ENCODE peak calls at places on chromosomes 12 and 14, in six cellular contexts. B is GM06990, D is left ventricle myocardium inferior, Q is uterus, Z is colonic mucosa, I is type B pancreatic cell. H is an unnamed sample.

GRCh38 chr14:60151715-60152114 is 13.5 kb downstream of the DHRS7 start:
- DNase-seq in B (no peak), D (peak), I (no peak), Z (peak), Q (peak), H (peak)

GRCh38 chr12:52499836-52500560 is 6.9 kb upstream of the KRT6A start:
- DNase-seq in B (no peak), Q (no peak), I (no peak), Z (no peak), D (no peak), H (no peak)

GRCh38 chr14:58637391-58638230 is at the start of gene DACT1:
- DNase-seq in B (peak), I (peak), Z (peak), D (peak), Q (peak), H (peak)

GRCh38 chr12:25052191-25053020 is 103.5 kb upstream of the BCAT1 start:
- DNase-seq in B (peak), D (no peak), I (no peak), Q (no peak), Z (peak), H (no peak)

GRCh38 chr14:56129092-56129491 is 10.9 kb downstream of the PELI2 start:
- DNase-seq in Z (no peak), Q (no peak), I (no peak), B (no peak), D (no peak), H (no peak)

GRCh38 chr12:87813476-87814234 is 215.5 kb downstream of the C12orf50 start:
- DNase-seq in I (no peak), Z (no peak), Q (no peak), B (no peak), D (no peak), H (no peak)

GRCh38 chr14:104537613-104537988 is 42.0 kb upstream of the C14orf180 start:
- DNase-seq in Z (no peak), B (no peak), D (no peak), I (no peak), Q (no peak), H (no peak)

GRCh38 chr14:104436047-104436531 is 143.5 kb upstream of the C14orf180 start:
- DNase-seq in B (no peak), D (peak), Z (peak), Q (no peak), I (peak), H (no peak)

GRCh38 chr14:21988413-21988812 is 314.8 kb upstream of the OR4E1 start:
- DNase-seq in I (no peak), B (no peak), Q (no peak), Z (no peak), D (no peak), H (no peak)

GRCh38 chr14:36085861-36086260 is 90.7 kb downstream of the PTCSC3 start:
- DNase-seq in I (no peak), B (no peak), Q (no peak), Z (no peak), D (no peak), H (no peak)

GRCh38 chr12:6253278-6253677 is 53.1 kb downstream of the CD9 start:
- DNase-seq in Q (no peak), I (no peak), Z (no peak), D (no peak), B (no peak), H (no peak)

GRCh38 chr14:79584679-79585078 is 626.6 kb downstream of the DIO2 start:
- DNase-seq in I (no peak), Z (no peak), Q (no peak), B (no peak), D (no peak), H (no peak)

GRCh38 chr12:121128908-121129704 is 3.6 kb upstream of the P2RX7 start:
- DNase-seq in B (peak), I (no peak), Z (peak), Q (peak), D (peak), H (no peak)

GRCh38 chr12:122871851-122872785 is 23.8 kb downstream of the VPS37B start:
- DNase-seq in I (no peak), Z (peak), B (no peak), Q (peak), D (peak), H (peak)

GRCh38 chr12:117091758-117092510 is 7.3 kb downstream of the TESC start:
- DNase-seq in B (no peak), Z (no peak), D (no peak), I (no peak), Q (no peak), H (no peak)

GRCh38 chr14:99873653-99874052 is 80.4 kb downstream of the EML1 start:
- DNase-seq in I (no peak), Q (no peak), D (no peak), Z (no peak), B (no peak), H (no peak)

GRCh38 chr12:87509233-87509820 is 519.9 kb downstream of the C12orf50 start:
- DNase-seq in Z (no peak), D (no peak), Q (no peak), B (no peak), I (no peak), H (no peak)

GRCh38 chr12:71045781-71046180 is 112.0 kb downstream of the TSPAN8 start:
- DNase-seq in B (no peak), D (no peak), Q (no peak), I (no peak), Z (no peak), H (no peak)

GRCh38 chr14:69449216-69449615 is 35.3 kb upstream of the PLEKHD1 start:
- DNase-seq in D (no peak), B (no peak), I (no peak), Z (no peak), Q (no peak), H (no peak)

GRCh38 chr12:66813137-66813867 is 134.4 kb upstream of the GRIP1 start:
- DNase-seq in Z (no peak), D (no peak), I (no peak), Q (no peak), B (no peak), H (no peak)

GRCh38 chr12:124919646-124920352 is 5.3 kb upstream of the UBC start:
- DNase-seq in D (no peak), Z (no peak), I (no peak), Q (no peak), B (peak), H (no peak)

GRCh38 chr14:78512021-78512420 is 341.8 kb downstream of the NRXN3 start:
- DNase-seq in D (no peak), I (no peak), B (no peak), Z (no peak), Q (no peak), H (no peak)

GRCh38 chr14:103161054-103161397 is 37.8 kb downstream of the TNFAIP2 start:
- DNase-seq in B (no peak), Q (no peak), D (no peak), Z (no peak), I (no peak), H (no peak)

GRCh38 chr14:68811161-68811560 is 18.3 kb upstream of the ZFP36L1 start:
- DNase-seq in B (no peak), Q (no peak), D (no peak), Z (no peak), I (peak), H (no peak)

GRCh38 chr12:58725400-58726105 is 194.8 kb downstream of the LRIG3 start:
- DNase-seq in B (no peak), Q (no peak), Z (no peak), I (no peak), D (no peak), H (no peak)

GRCh38 chr12:76571256-76571655 is 11.7 kb upstream of the OSBPL8 start:
- DNase-seq in D (no peak), Q (no peak), Z (no peak), B (no peak), I (no peak), H (no peak)

GRCh38 chr12:62632521-62632920 is 165.9 kb downstream of the MON2 start:
- DNase-seq in D (peak), Z (peak), I (no peak), B (peak), Q (peak), H (peak)

GRCh38 chr12:96457191-96457930 is 32.0 kb upstream of the CFAP54 start:
- DNase-seq in Q (no peak), I (no peak), B (no peak), D (no peak), Z (no peak), H (no peak)

GRCh38 chr12:48717252-48717695 is 767 bp upstream of the CCNT1 start:
- DNase-seq in Z (no peak), B (peak), I (no peak), Q (no peak), D (no peak), H (no peak)

GRCh38 chr12:55723516-55724225 is 3.5 kb downstream of the RDH5 start:
- DNase-seq in Q (no peak), I (no peak), Z (no peak), B (no peak), D (no peak), H (no peak)

GRCh38 chr14:69038449-69039286 is 59.6 kb upstream of the ACTN1 start:
- DNase-seq in Z (no peak), D (no peak), B (no peak), Q (peak), I (no peak), H (no peak)

GRCh38 chr14:92135269-92135668 is 13.5 kb downstream of the CPSF2 start:
- DNase-seq in I (no peak), Q (no peak), B (no peak), Z (no peak), D (no peak), H (no peak)

GRCh38 chr12:129325566-129325965 is 472.3 kb downstream of the GLT1D1 start:
- DNase-seq in Q (no peak), I (no peak), D (no peak), Z (no peak), B (no peak), H (no peak)

GRCh38 chr12:127191124-127191523 is 1075.8 kb upstream of the TMEM132C start:
- DNase-seq in D (no peak), Z (no peak), I (no peak), Q (no peak), B (no peak), H (no peak)

GRCh38 chr12:51128905-51129304 is 44.0 kb downstream of the TFCP2 start:
- DNase-seq in Z (no peak), B (no peak), D (no peak), Q (no peak), I (no peak), H (no peak)

GRCh38 chr14:94975366-94975765 is 182.0 kb downstream of the DICER1 start:
- DNase-seq in D (no peak), Z (no peak), Q (no peak), I (no peak), B (no peak), H (no peak)

GRCh38 chr12:75690556-75690955 is 179.1 kb upstream of the KRR1 start:
- DNase-seq in Z (no peak), B (no peak), I (no peak), D (no peak), Q (no peak), H (no peak)

GRCh38 chr12:65684906-65685305 is 139.4 kb upstream of the HMGA2 start:
- DNase-seq in I (no peak), D (no peak), Q (no peak), B (no peak), Z (no peak), H (no peak)

GRCh38 chr12:65682145-65682544 is 142.1 kb upstream of the HMGA2 start:
- DNase-seq in I (no peak), Z (no peak), D (no peak), B (no peak), Q (no peak), H (no peak)

GRCh38 chr12:65689508-65689907 is 134.8 kb upstream of the HMGA2 start:
- DNase-seq in D (no peak), Z (no peak), I (no peak), Q (no peak), B (no peak), H (no peak)

GRCh38 chr12:65681226-65681625 is 143.1 kb upstream of the HMGA2 start:
- DNase-seq in I (no peak), D (no peak), Z (no peak), B (no peak), Q (no peak), H (no peak)

GRCh38 chr12:65685514-65685913 is 138.8 kb upstream of the HMGA2 start:
- DNase-seq in D (no peak), Z (no peak), I (no peak), B (no peak), Q (no peak), H (no peak)
- TF ChIP-seq CTCF in D (peak), Z (peak), I (peak), B (peak), Q (peak), H (peak)

GRCh38 chr14:63493246-63493645 is 49.9 kb downstream of the PPP2R5E start:
- DNase-seq in Q (no peak), B (no peak), D (no peak), Z (no peak), I (no peak), H (no peak)
- TF ChIP-seq CTCF in Q (no peak), B (peak), D (no peak), Z (no peak), I (no peak), H (no peak)

GRCh38 chr12:3651585-3652424 is 101.1 kb downstream of the CRACR2A start:
- DNase-seq in D (no peak), B (no peak), Q (no peak), Z (no peak), I (no peak), H (no peak)

GRCh38 chr12:3661028-3661427 is 91.9 kb downstream of the CRACR2A start:
- DNase-seq in Z (no peak), D (no peak), Q (no peak), I (no peak), B (no peak), H (no peak)

GRCh38 chr12:3656946-3657622 is 95.8 kb downstream of the CRACR2A start:
- DNase-seq in I (no peak), Z (no peak), Q (no peak), B (no peak), D (no peak), H (no peak)

GRCh38 chr12:3658327-3659163 is 94.4 kb downstream of the CRACR2A start:
- DNase-seq in D (no peak), B (no peak), Q (no peak), Z (peak), I (no peak), H (peak)

DNA sequence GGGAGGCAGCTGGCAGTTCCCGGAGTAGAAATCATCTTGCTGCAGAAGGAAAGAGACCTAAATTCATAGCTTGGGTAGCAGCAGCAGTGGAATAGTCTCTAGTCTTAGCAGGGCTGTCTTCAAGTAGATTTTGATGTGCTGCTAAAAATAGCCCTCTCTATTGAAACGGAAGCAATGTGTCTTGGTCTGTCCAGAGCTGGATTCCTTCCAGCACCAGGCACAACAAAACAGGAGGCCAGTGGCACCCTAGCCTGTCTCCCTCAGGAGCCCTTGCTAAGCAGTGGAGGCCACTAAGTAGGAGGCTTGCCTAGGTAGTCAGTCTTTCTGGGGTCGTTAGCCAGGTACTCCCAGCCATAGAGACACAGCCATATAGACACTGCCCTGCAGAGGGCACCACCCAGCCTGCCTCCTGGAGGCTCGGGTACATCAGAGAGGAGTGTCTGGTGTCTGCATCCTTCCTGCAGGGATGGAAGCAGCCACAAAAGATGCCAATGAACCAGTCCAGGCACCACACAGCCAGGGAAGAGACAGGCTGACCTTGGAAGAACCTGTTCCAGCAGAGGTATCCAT is 97.5 kb downstream of the CRACR2A start:
- DNase-seq in Z (no peak), I (no peak), D (no peak), B (no peak), Q (no peak), H (peak)
- TF ChIP-seq CTCF in Z (no peak), I (peak), D (peak), B (peak), Q (no peak), H (no peak)

GRCh38 chr12:65278576-65279386 is at the start of gene MSRB3:
- DNase-seq in Q (peak), B (peak), I (peak), D (peak), Z (peak), H (peak)
- TF ChIP-seq CTCF in Q (peak), B (peak), I (peak), D (no peak), Z (no peak), H (no peak)

H was measured in glutamatergic neuron.